ENCODE peak calls at places on chromosomes 13 and 19, in four cellular contexts. J, P, V and X are unnamed samples.

GRCh38 chr19:54136086-54136863 is 1.3 kb upstream of the CNOT3 start:
- DNase-seq in J (no peak), P (no peak), V (no peak), X (no peak)

GRCh38 chr19:18896421-18896841 is 473 bp upstream of the CERS1 start:
- DNase-seq in P (no peak), J (peak; percentile 17), V (no peak), X (peak; percentile 40)

GRCh38 chr19:42132030-42132628 is at the start of gene POU2F2:
- DNase-seq in V (no peak), J (no peak), P (peak; percentile 40), X (peak; percentile 15)

GRCh38 chr19:41844601-41845000 is at the start of gene LYPD4:
- DNase-seq in P (no peak), V (no peak), J (no peak), X (no peak)

GRCh38 chr13:91347996-91348905 is 764 bp downstream of the MIR17HG start:
- DNase-seq in P (no peak), V (no peak), J (peak; percentile 26), X (peak; percentile 74)

GRCh38 chr19:17183858-17184271 is 31.3 kb upstream of the USE1 start:
- DNase-seq in J (no peak), P (no peak), V (no peak), X (no peak)

GRCh38 chr13:27523345-27524073 is 73.1 kb upstream of the MTIF3 start:
- DNase-seq in P (no peak), J (no peak), V (no peak), X (no peak)

GRCh38 chr13:48410199-48410598 is 2.7 kb downstream of the LPAR6 start:
- DNase-seq in V (no peak), J (peak; percentile 19), P (no peak), X (no peak)

GRCh38 chr13:40566811-40567210 is 99.6 kb downstream of the FOXO1 start:
- DNase-seq in V (no peak), J (no peak), P (no peak), X (no peak)

GRCh38 chr13:99698816-99699099 is 197.5 kb downstream of the TM9SF2 start:
- DNase-seq in P (no peak), V (no peak), J (no peak), X (no peak)

GRCh38 chr19:41431426-41432386 is 4.5 kb upstream of the B3GNT8 start:
- DNase-seq in P (no peak), V (no peak), J (peak; percentile 25), X (no peak)

GRCh38 chr19:48194041-48194871 is 23.8 kb downstream of the ZSWIM9 start:
- DNase-seq in V (no peak), P (no peak), J (no peak), X (no peak)

GRCh38 chr13:47454986-47455385 is 546.1 kb downstream of the SUCLA2 start:
- DNase-seq in V (no peak), P (no peak), J (no peak), X (no peak)

GRCh38 chr19:19528721-19529490 is at the start of gene YJEFN3:
- DNase-seq in J (no peak), P (no peak), V (no peak), X (peak; percentile 46)

GRCh38 chr13:50131998-50132936 is 117.0 kb downstream of the KCNRG start:
- DNase-seq in P (no peak), J (no peak), V (no peak), X (no peak)

GRCh38 chr13:114179087-114179658 is at the start of gene CFAP97D2:
- DNase-seq in J (no peak), P (no peak), V (no peak), X (no peak)

GRCh38 chr13:104011505-104012270 is 945.5 kb upstream of the SLC10A2 start:
- DNase-seq in J (no peak), P (no peak), V (no peak), X (peak; percentile 21)

GRCh38 chr13:20717581-20718542 is 14.4 kb downstream of the IL17D start:
- DNase-seq in V (no peak), J (no peak), P (no peak), X (no peak)

GRCh38 chr19:56837892-56838679 is 2.4 kb downstream of the PEG3 start:
- DNase-seq in V (no peak), P (peak; percentile 46), J (peak; percentile 2), X (no peak)

GRCh38 chr19:45117167-45117594 is 24.2 kb downstream of the PPP1R37 start:
- DNase-seq in P (no peak), V (no peak), J (no peak), X (no peak)

GRCh38 chr19:7224205-7224833 is 69.9 kb downstream of the INSR start:
- DNase-seq in V (no peak), P (no peak), J (no peak), X (no peak)

GRCh38 chr13:79457948-79458347 is 23.0 kb upstream of the NDFIP2 start:
- DNase-seq in V (no peak), J (peak; percentile 65), P (no peak), X (no peak)

GRCh38 chr13:112057736-112058518 is 9.0 kb upstream of the SOX1 start:
- DNase-seq in P (no peak), V (no peak), J (no peak), X (no peak)

GRCh38 chr19:18156841-18157464 is 4.0 kb downstream of the PIK3R2 start:
- DNase-seq in J (peak; percentile 88), P (no peak), V (no peak), X (peak; percentile 59)

GRCh38 chr19:39413903-39414608 is 1.6 kb downstream of the PLEKHG2 start:
- DNase-seq in J (no peak), P (no peak), V (no peak), X (no peak)

GRCh38 chr13:110546389-110546788 is 15.1 kb downstream of the RAB20 start:
- DNase-seq in P (no peak), J (no peak), V (no peak), X (no peak)
- H3K27ac ChIP-seq in P (peak overlapping the region; percentile 2), J (no peak overlapping the region), V (no peak overlapping the region), X (no peak overlapping the region)

DNA sequence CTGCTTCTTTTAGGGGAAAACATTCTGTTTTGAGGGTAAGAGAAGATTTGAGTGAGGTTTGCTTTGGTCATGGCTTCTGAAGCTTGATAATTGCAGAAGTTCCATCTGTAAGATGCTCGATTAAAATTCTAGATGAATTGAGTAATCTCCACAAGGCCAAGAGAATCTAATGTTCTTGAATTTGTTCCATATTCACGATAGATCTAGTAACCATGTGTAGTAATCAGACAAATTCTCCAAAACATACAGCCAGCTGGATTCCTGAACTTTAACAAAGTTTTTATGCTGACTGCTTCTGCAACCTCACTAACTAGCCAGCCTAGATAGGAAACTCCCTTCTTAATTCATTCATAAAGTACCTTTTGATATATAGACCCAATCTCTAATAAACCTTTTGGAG is 92.7 kb downstream of the COL4A2 start:
- DNase-seq in J (no peak), P (no peak), V (no peak), X (no peak)
- H3K27ac ChIP-seq in J (no peak overlapping the region), P (peak overlapping the region; percentile 99), V (no peak overlapping the region), X (no peak overlapping the region)

GRCh38 chr19:46907880-46908279 is 47.1 kb downstream of the ARHGAP35 start:
- DNase-seq in P (no peak), V (no peak), J (no peak), X (no peak)

GRCh38 chr19:46909356-46909755 is 48.6 kb downstream of the ARHGAP35 start:
- DNase-seq in J (no peak), V (no peak), P (no peak), X (no peak)

GRCh38 chr19:46913198-46913851 is 52.5 kb downstream of the ARHGAP35 start:
- DNase-seq in J (no peak), P (no peak), V (no peak), X (no peak)

GRCh38 chr19:46913852-46914430 is 53.1 kb downstream of the ARHGAP35 start:
- DNase-seq in J (peak; percentile 26), P (no peak), V (no peak), X (no peak)

DNA sequence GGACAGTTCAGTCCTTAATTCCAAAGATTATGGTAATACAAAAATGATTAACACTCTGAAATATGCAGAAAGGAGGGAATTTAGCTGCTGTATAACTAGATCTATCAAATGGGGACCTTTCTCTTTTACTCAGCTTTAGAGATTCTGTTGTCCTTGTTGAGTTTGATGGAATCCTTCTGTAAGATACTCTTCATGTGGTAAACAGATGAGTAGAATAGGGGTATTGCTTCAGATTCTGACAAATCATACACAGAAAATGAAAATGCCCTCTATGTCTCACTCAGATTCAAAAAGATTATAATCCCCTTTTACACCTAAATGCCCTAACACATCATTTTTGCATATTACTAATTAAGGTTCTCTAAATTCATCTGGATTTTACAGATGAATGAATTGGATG is 50.7 kb downstream of the ARHGAP35 start:
- DNase-seq in J (no peak), P (no peak), V (no peak), X (no peak)
- H3K27ac ChIP-seq in J (no peak overlapping the region), P (no peak overlapping the region), V (no peak overlapping the region), X (no peak overlapping the region)

GRCh38 chr13:108070925-108071324 is 144.4 kb downstream of the LIG4 start:
- DNase-seq in V (no peak), P (no peak), J (no peak), X (no peak)

GRCh38 chr13:108069521-108070210 is 145.7 kb downstream of the LIG4 start:
- DNase-seq in V (no peak), P (no peak), J (no peak), X (no peak)

GRCh38 chr13:108070491-108070890 is 144.8 kb downstream of the LIG4 start:
- DNase-seq in P (no peak), V (no peak), J (no peak), X (no peak)
- H3K27ac ChIP-seq in P (no peak overlapping the region), V (no peak overlapping the region), J (no peak overlapping the region), X (no peak overlapping the region)

GRCh38 chr19:1069009-1069779 is 2.2 kb downstream of the ARHGAP45 start:
- DNase-seq in P (peak; percentile 55), V (no peak), J (no peak), X (no peak)

GRCh38 chr19:1072371-1073015 is 5.5 kb downstream of the ARHGAP45 start:
- DNase-seq in V (no peak), J (no peak), P (no peak), X (no peak)

GRCh38 chr19:1073063-1073955 is 6.3 kb downstream of the ARHGAP45 start:
- DNase-seq in P (no peak), V (no peak), J (no peak), X (no peak)

GRCh38 chr19:1070576-1070930 is 3.6 kb downstream of the ARHGAP45 start:
- DNase-seq in P (no peak), V (no peak), J (no peak), X (no peak)

GRCh38 chr19:1070931-1071791 is 4.2 kb downstream of the ARHGAP45 start:
- DNase-seq in V (no peak), J (no peak), P (no peak), X (no peak)
- H3K27ac ChIP-seq in V (no peak overlapping the region), J (no peak overlapping the region), P (no peak overlapping the region), X (no peak overlapping the region)

GRCh38 chr19:5104871-5105351 is 136.0 kb downstream of the KDM4B start:
- DNase-seq in V (no peak), P (no peak), J (no peak), X (no peak)

GRCh38 chr19:5103061-5103701 is 134.3 kb downstream of the KDM4B start:
- DNase-seq in J (no peak), P (no peak), V (no peak), X (no peak)

GRCh38 chr19:5102520-5102919 is 133.6 kb downstream of the KDM4B start:
- DNase-seq in V (no peak), P (no peak), J (no peak), X (no peak)

GRCh38 chr19:5101871-5102270 is 133.0 kb downstream of the KDM4B start:
- DNase-seq in V (no peak), P (no peak), J (no peak), X (no peak)

GRCh38 chr19:5103812-5104410 is 135.0 kb downstream of the KDM4B start:
- DNase-seq in J (no peak), P (no peak), V (no peak), X (no peak)
- H3K27ac ChIP-seq in J (no peak overlapping the region), P (peak overlapping the region; percentile 72), V (no peak overlapping the region), X (no peak overlapping the region)